ENCODE peak calls at places on chromosomes 1 and 21, in nine cellular contexts. One of them, this sample, is unnamed.

GRCh38 chr1:53378061-53378460 is 50.2 kb upstream of the LRP8 start:
- DNase-seq in T-helper 2 cell: no peak
- DNase-seq in GM23248: no peak
- DNase-seq in activated T-helper 1 cell treated with anti-CD3 and anti-CD28 coated beads, Interleukin-12 subunit alpha, Interleukin-12 subunit beta, Interleukin-2, Interleukin-4 antibody, amounts not matched to agents 30 ng/mL and 10 ng/mL and 1 ng/mL, durations not matched to agents 14 hours and 24 hours and 36 hours: no peak
- DNase-seq in Daoy: no peak
- DNase-seq in C1 segment of cervical spinal cord: no peak
- DNase-seq in transverse colon: no peak
- DNase-seq in CD4-positive, alpha-beta memory T cell: no peak
- DNase-seq in activated CD8-positive, alpha-beta memory T cell treated with anti-CD3 and anti-CD28 coated beads, Interleukin-2, amount 10 ng/mL, durations not matched to agents 7 days and 5 days: peak
- DNase-seq in this sample: no peak

GRCh38 chr1:113879459-113880038 is 7.8 kb downstream of the BCL2L15 start:
- DNase-seq in T-helper 2 cell: no peak
- DNase-seq in transverse colon: no peak
- DNase-seq in Daoy: no peak
- DNase-seq in C1 segment of cervical spinal cord: no peak
- DNase-seq in activated T-helper 1 cell treated with anti-CD3 and anti-CD28 coated beads, Interleukin-12 subunit alpha, Interleukin-12 subunit beta, Interleukin-2, Interleukin-4 antibody, amounts not matched to agents 30 ng/mL and 10 ng/mL and 1 ng/mL, durations not matched to agents 14 hours and 24 hours and 36 hours: no peak
- DNase-seq in activated CD8-positive, alpha-beta memory T cell treated with anti-CD3 and anti-CD28 coated beads, Interleukin-2, amount 10 ng/mL, durations not matched to agents 7 days and 5 days: no peak
- DNase-seq in GM23248: no peak
- DNase-seq in CD4-positive, alpha-beta memory T cell: no peak
- DNase-seq in this sample: no peak

GRCh38 chr1:64856564-64856963 is 109.8 kb downstream of the JAK1 start:
- DNase-seq in GM23248: no peak
- DNase-seq in transverse colon: peak
- DNase-seq in CD4-positive, alpha-beta memory T cell: no peak
- DNase-seq in C1 segment of cervical spinal cord: no peak
- DNase-seq in activated CD8-positive, alpha-beta memory T cell treated with anti-CD3 and anti-CD28 coated beads, Interleukin-2, amount 10 ng/mL, durations not matched to agents 7 days and 5 days: no peak
- DNase-seq in Daoy: no peak
- DNase-seq in T-helper 2 cell: no peak
- DNase-seq in activated T-helper 1 cell treated with anti-CD3 and anti-CD28 coated beads, Interleukin-12 subunit alpha, Interleukin-12 subunit beta, Interleukin-2, Interleukin-4 antibody, amounts not matched to agents 30 ng/mL and 10 ng/mL and 1 ng/mL, durations not matched to agents 14 hours and 24 hours and 36 hours: no peak
- DNase-seq in this sample: no peak

GRCh38 chr1:201222125-201222524 is 31.5 kb downstream of the IGFN1 start:
- DNase-seq in transverse colon: peak
- DNase-seq in CD4-positive, alpha-beta memory T cell: no peak
- DNase-seq in activated CD8-positive, alpha-beta memory T cell treated with anti-CD3 and anti-CD28 coated beads, Interleukin-2, amount 10 ng/mL, durations not matched to agents 7 days and 5 days: no peak
- DNase-seq in T-helper 2 cell: no peak
- DNase-seq in activated T-helper 1 cell treated with anti-CD3 and anti-CD28 coated beads, Interleukin-12 subunit alpha, Interleukin-12 subunit beta, Interleukin-2, Interleukin-4 antibody, amounts not matched to agents 30 ng/mL and 10 ng/mL and 1 ng/mL, durations not matched to agents 14 hours and 24 hours and 36 hours: no peak
- DNase-seq in Daoy: no peak
- DNase-seq in C1 segment of cervical spinal cord: no peak
- DNase-seq in GM23248: no peak
- DNase-seq in this sample: no peak

GRCh38 chr21:32708069-32708468 is 19.7 kb downstream of the SYNJ1 start:
- DNase-seq in GM23248: no peak
- DNase-seq in activated CD8-positive, alpha-beta memory T cell treated with anti-CD3 and anti-CD28 coated beads, Interleukin-2, amount 10 ng/mL, durations not matched to agents 7 days and 5 days: no peak
- DNase-seq in CD4-positive, alpha-beta memory T cell: no peak
- DNase-seq in C1 segment of cervical spinal cord: no peak
- DNase-seq in transverse colon: no peak
- DNase-seq in T-helper 2 cell: no peak
- DNase-seq in activated T-helper 1 cell treated with anti-CD3 and anti-CD28 coated beads, Interleukin-12 subunit alpha, Interleukin-12 subunit beta, Interleukin-2, Interleukin-4 antibody, amounts not matched to agents 30 ng/mL and 10 ng/mL and 1 ng/mL, durations not matched to agents 14 hours and 24 hours and 36 hours: no peak
- DNase-seq in Daoy: no peak
- DNase-seq in this sample: no peak

GRCh38 chr1:210908257-210908656 is 225.7 kb downstream of the KCNH1 start:
- DNase-seq in CD4-positive, alpha-beta memory T cell: no peak
- DNase-seq in C1 segment of cervical spinal cord: no peak
- DNase-seq in activated CD8-positive, alpha-beta memory T cell treated with anti-CD3 and anti-CD28 coated beads, Interleukin-2, amount 10 ng/mL, durations not matched to agents 7 days and 5 days: no peak
- DNase-seq in transverse colon: no peak
- DNase-seq in Daoy: no peak
- DNase-seq in GM23248: no peak
- DNase-seq in activated T-helper 1 cell treated with anti-CD3 and anti-CD28 coated beads, Interleukin-12 subunit alpha, Interleukin-12 subunit beta, Interleukin-2, Interleukin-4 antibody, amounts not matched to agents 30 ng/mL and 10 ng/mL and 1 ng/mL, durations not matched to agents 14 hours and 24 hours and 36 hours: no peak
- DNase-seq in T-helper 2 cell: no peak
- DNase-seq in this sample: no peak

GRCh38 chr1:212975607-212975918 is 25.2 kb downstream of the VASH2 start:
- DNase-seq in Daoy: no peak
- DNase-seq in T-helper 2 cell: no peak
- DNase-seq in GM23248: peak
- DNase-seq in CD4-positive, alpha-beta memory T cell: no peak
- DNase-seq in transverse colon: no peak
- DNase-seq in activated CD8-positive, alpha-beta memory T cell treated with anti-CD3 and anti-CD28 coated beads, Interleukin-2, amount 10 ng/mL, durations not matched to agents 7 days and 5 days: no peak
- DNase-seq in activated T-helper 1 cell treated with anti-CD3 and anti-CD28 coated beads, Interleukin-12 subunit alpha, Interleukin-12 subunit beta, Interleukin-2, Interleukin-4 antibody, amounts not matched to agents 30 ng/mL and 10 ng/mL and 1 ng/mL, durations not matched to agents 14 hours and 24 hours and 36 hours: no peak
- DNase-seq in C1 segment of cervical spinal cord: no peak
- DNase-seq in this sample: peak

GRCh38 chr21:41604583-41605041 is 96.7 kb upstream of the TMPRSS2 start:
- DNase-seq in CD4-positive, alpha-beta memory T cell: no peak
- DNase-seq in C1 segment of cervical spinal cord: no peak
- DNase-seq in Daoy: peak
- DNase-seq in GM23248: peak
- DNase-seq in T-helper 2 cell: no peak
- DNase-seq in activated CD8-positive, alpha-beta memory T cell treated with anti-CD3 and anti-CD28 coated beads, Interleukin-2, amount 10 ng/mL, durations not matched to agents 7 days and 5 days: no peak
- DNase-seq in transverse colon: no peak
- DNase-seq in activated T-helper 1 cell treated with anti-CD3 and anti-CD28 coated beads, Interleukin-12 subunit alpha, Interleukin-12 subunit beta, Interleukin-2, Interleukin-4 antibody, amounts not matched to agents 30 ng/mL and 10 ng/mL and 1 ng/mL, durations not matched to agents 14 hours and 24 hours and 36 hours: no peak
- DNase-seq in this sample: peak

GRCh38 chr1:55211909-55212308 is 3.3 kb downstream of the USP24 start:
- DNase-seq in C1 segment of cervical spinal cord: no peak
- DNase-seq in Daoy: no peak
- DNase-seq in T-helper 2 cell: peak
- DNase-seq in activated CD8-positive, alpha-beta memory T cell treated with anti-CD3 and anti-CD28 coated beads, Interleukin-2, amount 10 ng/mL, durations not matched to agents 7 days and 5 days: peak
- DNase-seq in activated T-helper 1 cell treated with anti-CD3 and anti-CD28 coated beads, Interleukin-12 subunit alpha, Interleukin-12 subunit beta, Interleukin-2, Interleukin-4 antibody, amounts not matched to agents 30 ng/mL and 10 ng/mL and 1 ng/mL, durations not matched to agents 14 hours and 24 hours and 36 hours: no peak
- DNase-seq in CD4-positive, alpha-beta memory T cell: no peak
- DNase-seq in GM23248: no peak
- DNase-seq in transverse colon: no peak
- DNase-seq in this sample: no peak

GRCh38 chr1:159900755-159901335 is 880 bp upstream of the CFAP45 start:
- DNase-seq in C1 segment of cervical spinal cord: no peak
- DNase-seq in T-helper 2 cell: no peak
- DNase-seq in CD4-positive, alpha-beta memory T cell: no peak
- DNase-seq in activated CD8-positive, alpha-beta memory T cell treated with anti-CD3 and anti-CD28 coated beads, Interleukin-2, amount 10 ng/mL, durations not matched to agents 7 days and 5 days: no peak
- DNase-seq in activated T-helper 1 cell treated with anti-CD3 and anti-CD28 coated beads, Interleukin-12 subunit alpha, Interleukin-12 subunit beta, Interleukin-2, Interleukin-4 antibody, amounts not matched to agents 30 ng/mL and 10 ng/mL and 1 ng/mL, durations not matched to agents 14 hours and 24 hours and 36 hours: no peak
- DNase-seq in transverse colon: no peak
- DNase-seq in GM23248: no peak
- DNase-seq in Daoy: no peak
- DNase-seq in this sample: no peak

GRCh38 chr1:29114654-29115053 is 9.0 kb downstream of the TMEM200B start:
- DNase-seq in Daoy: no peak
- DNase-seq in CD4-positive, alpha-beta memory T cell: no peak
- DNase-seq in GM23248: no peak
- DNase-seq in T-helper 2 cell: no peak
- DNase-seq in C1 segment of cervical spinal cord: no peak
- DNase-seq in activated CD8-positive, alpha-beta memory T cell treated with anti-CD3 and anti-CD28 coated beads, Interleukin-2, amount 10 ng/mL, durations not matched to agents 7 days and 5 days: no peak
- DNase-seq in transverse colon: no peak
- DNase-seq in activated T-helper 1 cell treated with anti-CD3 and anti-CD28 coated beads, Interleukin-12 subunit alpha, Interleukin-12 subunit beta, Interleukin-2, Interleukin-4 antibody, amounts not matched to agents 30 ng/mL and 10 ng/mL and 1 ng/mL, durations not matched to agents 14 hours and 24 hours and 36 hours: no peak
- DNase-seq in this sample: no peak

GRCh38 chr1:162690672-162691434 is 58.6 kb downstream of the DDR2 start:
- DNase-seq in Daoy: peak
- DNase-seq in CD4-positive, alpha-beta memory T cell: no peak
- DNase-seq in T-helper 2 cell: no peak
- DNase-seq in activated CD8-positive, alpha-beta memory T cell treated with anti-CD3 and anti-CD28 coated beads, Interleukin-2, amount 10 ng/mL, durations not matched to agents 7 days and 5 days: no peak
- DNase-seq in activated T-helper 1 cell treated with anti-CD3 and anti-CD28 coated beads, Interleukin-12 subunit alpha, Interleukin-12 subunit beta, Interleukin-2, Interleukin-4 antibody, amounts not matched to agents 30 ng/mL and 10 ng/mL and 1 ng/mL, durations not matched to agents 14 hours and 24 hours and 36 hours: no peak
- DNase-seq in transverse colon: peak
- DNase-seq in GM23248: peak
- DNase-seq in C1 segment of cervical spinal cord: no peak
- DNase-seq in this sample: peak

GRCh38 chr21:41876396-41876795 is 2.7 kb downstream of the PRDM15 start:
- DNase-seq in Daoy: no peak
- DNase-seq in C1 segment of cervical spinal cord: no peak
- DNase-seq in activated CD8-positive, alpha-beta memory T cell treated with anti-CD3 and anti-CD28 coated beads, Interleukin-2, amount 10 ng/mL, durations not matched to agents 7 days and 5 days: no peak
- DNase-seq in CD4-positive, alpha-beta memory T cell: no peak
- DNase-seq in transverse colon: no peak
- DNase-seq in T-helper 2 cell: no peak
- DNase-seq in GM23248: no peak
- DNase-seq in activated T-helper 1 cell treated with anti-CD3 and anti-CD28 coated beads, Interleukin-12 subunit alpha, Interleukin-12 subunit beta, Interleukin-2, Interleukin-4 antibody, amounts not matched to agents 30 ng/mL and 10 ng/mL and 1 ng/mL, durations not matched to agents 14 hours and 24 hours and 36 hours: no peak
- DNase-seq in this sample: no peak

GRCh38 chr1:48219803-48220202 is 2.7 kb upstream of the SLC5A9 start:
- DNase-seq in GM23248: no peak
- DNase-seq in T-helper 2 cell: no peak
- DNase-seq in transverse colon: no peak
- DNase-seq in activated CD8-positive, alpha-beta memory T cell treated with anti-CD3 and anti-CD28 coated beads, Interleukin-2, amount 10 ng/mL, durations not matched to agents 7 days and 5 days: no peak
- DNase-seq in CD4-positive, alpha-beta memory T cell: no peak
- DNase-seq in Daoy: no peak
- DNase-seq in activated T-helper 1 cell treated with anti-CD3 and anti-CD28 coated beads, Interleukin-12 subunit alpha, Interleukin-12 subunit beta, Interleukin-2, Interleukin-4 antibody, amounts not matched to agents 30 ng/mL and 10 ng/mL and 1 ng/mL, durations not matched to agents 14 hours and 24 hours and 36 hours: no peak
- DNase-seq in C1 segment of cervical spinal cord: no peak
- DNase-seq in this sample: no peak

GRCh38 chr1:2019162-2019542 is at the start of gene GABRD:
- DNase-seq in activated CD8-positive, alpha-beta memory T cell treated with anti-CD3 and anti-CD28 coated beads, Interleukin-2, amount 10 ng/mL, durations not matched to agents 7 days and 5 days: no peak
- DNase-seq in T-helper 2 cell: peak
- DNase-seq in transverse colon: no peak
- DNase-seq in Daoy: peak
- DNase-seq in C1 segment of cervical spinal cord: no peak
- DNase-seq in activated T-helper 1 cell treated with anti-CD3 and anti-CD28 coated beads, Interleukin-12 subunit alpha, Interleukin-12 subunit beta, Interleukin-2, Interleukin-4 antibody, amounts not matched to agents 30 ng/mL and 10 ng/mL and 1 ng/mL, durations not matched to agents 14 hours and 24 hours and 36 hours: no peak
- DNase-seq in GM23248: peak
- DNase-seq in CD4-positive, alpha-beta memory T cell: no peak
- DNase-seq in this sample: no peak

GRCh38 chr1:150511551-150511950 is 3.6 kb downstream of the ECM1 start:
- DNase-seq in activated CD8-positive, alpha-beta memory T cell treated with anti-CD3 and anti-CD28 coated beads, Interleukin-2, amount 10 ng/mL, durations not matched to agents 7 days and 5 days: no peak
- DNase-seq in Daoy: no peak
- DNase-seq in T-helper 2 cell: no peak
- DNase-seq in activated T-helper 1 cell treated with anti-CD3 and anti-CD28 coated beads, Interleukin-12 subunit alpha, Interleukin-12 subunit beta, Interleukin-2, Interleukin-4 antibody, amounts not matched to agents 30 ng/mL and 10 ng/mL and 1 ng/mL, durations not matched to agents 14 hours and 24 hours and 36 hours: no peak
- DNase-seq in C1 segment of cervical spinal cord: no peak
- DNase-seq in CD4-positive, alpha-beta memory T cell: no peak
- DNase-seq in transverse colon: no peak
- DNase-seq in GM23248: no peak
- DNase-seq in this sample: no peak

GRCh38 chr1:246566808-246567154 is 525 bp downstream of the CNST start:
- DNase-seq in GM23248: no peak
- DNase-seq in Daoy: no peak
- DNase-seq in transverse colon: no peak
- DNase-seq in CD4-positive, alpha-beta memory T cell: no peak
- DNase-seq in T-helper 2 cell: no peak
- DNase-seq in C1 segment of cervical spinal cord: no peak
- DNase-seq in activated T-helper 1 cell treated with anti-CD3 and anti-CD28 coated beads, Interleukin-12 subunit alpha, Interleukin-12 subunit beta, Interleukin-2, Interleukin-4 antibody, amounts not matched to agents 30 ng/mL and 10 ng/mL and 1 ng/mL, durations not matched to agents 14 hours and 24 hours and 36 hours: no peak
- DNase-seq in activated CD8-positive, alpha-beta memory T cell treated with anti-CD3 and anti-CD28 coated beads, Interleukin-2, amount 10 ng/mL, durations not matched to agents 7 days and 5 days: no peak
- DNase-seq in this sample: no peak

GRCh38 chr1:242057745-242058115 is 58.8 kb upstream of the MAP1LC3C start:
- DNase-seq in CD4-positive, alpha-beta memory T cell: no peak
- DNase-seq in C1 segment of cervical spinal cord: no peak
- DNase-seq in T-helper 2 cell: no peak
- DNase-seq in Daoy: no peak
- DNase-seq in transverse colon: no peak
- DNase-seq in activated CD8-positive, alpha-beta memory T cell treated with anti-CD3 and anti-CD28 coated beads, Interleukin-2, amount 10 ng/mL, durations not matched to agents 7 days and 5 days: no peak
- DNase-seq in GM23248: no peak
- DNase-seq in activated T-helper 1 cell treated with anti-CD3 and anti-CD28 coated beads, Interleukin-12 subunit alpha, Interleukin-12 subunit beta, Interleukin-2, Interleukin-4 antibody, amounts not matched to agents 30 ng/mL and 10 ng/mL and 1 ng/mL, durations not matched to agents 14 hours and 24 hours and 36 hours: no peak
- DNase-seq in this sample: no peak

GRCh38 chr1:42419449-42419848 is 36.4 kb downstream of the ZMYND12 start:
- DNase-seq in T-helper 2 cell: no peak
- DNase-seq in Daoy: no peak
- DNase-seq in C1 segment of cervical spinal cord: no peak
- DNase-seq in activated CD8-positive, alpha-beta memory T cell treated with anti-CD3 and anti-CD28 coated beads, Interleukin-2, amount 10 ng/mL, durations not matched to agents 7 days and 5 days: no peak
- DNase-seq in GM23248: peak
- DNase-seq in activated T-helper 1 cell treated with anti-CD3 and anti-CD28 coated beads, Interleukin-12 subunit alpha, Interleukin-12 subunit beta, Interleukin-2, Interleukin-4 antibody, amounts not matched to agents 30 ng/mL and 10 ng/mL and 1 ng/mL, durations not matched to agents 14 hours and 24 hours and 36 hours: no peak
- DNase-seq in transverse colon: peak
- DNase-seq in CD4-positive, alpha-beta memory T cell: no peak
- DNase-seq in this sample: no peak

GRCh38 chr1:24362982-24363614 is 43.9 kb downstream of the GRHL3 start:
- DNase-seq in T-helper 2 cell: no peak
- DNase-seq in GM23248: peak
- DNase-seq in C1 segment of cervical spinal cord: no peak
- DNase-seq in activated T-helper 1 cell treated with anti-CD3 and anti-CD28 coated beads, Interleukin-12 subunit alpha, Interleukin-12 subunit beta, Interleukin-2, Interleukin-4 antibody, amounts not matched to agents 30 ng/mL and 10 ng/mL and 1 ng/mL, durations not matched to agents 14 hours and 24 hours and 36 hours: no peak
- DNase-seq in activated CD8-positive, alpha-beta memory T cell treated with anti-CD3 and anti-CD28 coated beads, Interleukin-2, amount 10 ng/mL, durations not matched to agents 7 days and 5 days: no peak
- DNase-seq in transverse colon: no peak
- DNase-seq in Daoy: peak
- DNase-seq in CD4-positive, alpha-beta memory T cell: no peak
- DNase-seq in this sample: peak

GRCh38 chr1:205319081-205320018 is 2.2 kb downstream of the NUAK2 start:
- DNase-seq in activated CD8-positive, alpha-beta memory T cell treated with anti-CD3 and anti-CD28 coated beads, Interleukin-2, amount 10 ng/mL, durations not matched to agents 7 days and 5 days: peak
- DNase-seq in C1 segment of cervical spinal cord: no peak
- DNase-seq in activated T-helper 1 cell treated with anti-CD3 and anti-CD28 coated beads, Interleukin-12 subunit alpha, Interleukin-12 subunit beta, Interleukin-2, Interleukin-4 antibody, amounts not matched to agents 30 ng/mL and 10 ng/mL and 1 ng/mL, durations not matched to agents 14 hours and 24 hours and 36 hours: peak
- DNase-seq in transverse colon: peak
- DNase-seq in Daoy: peak
- DNase-seq in CD4-positive, alpha-beta memory T cell: peak
- DNase-seq in T-helper 2 cell: peak
- DNase-seq in GM23248: peak
- DNase-seq in this sample: peak

This sample was measured in A172.